ENCODE peak calls at places on chromosomes 2 and 18, in six cellular contexts. R is right cardiac atrium; K is GM23248; P is naive thymus-derived CD4-positive, alpha-beta T cell; W is fibroblast of villous mesenchyme; X is lower leg skin. G is an unnamed sample.

GRCh38 chr2:168671932-168672331 is 130.5 kb upstream of the NOSTRIN start:
- DNase-seq in X (no peak), R (no peak), K (peak; percentile 43), W (no peak), P (no peak), G (no peak)

GRCh38 chr18:61797691-61798590 is 94.9 kb downstream of the RNF152 start:
- DNase-seq in X (no peak), W (no peak), K (no peak), R (no peak), P (no peak), G (no peak)

GRCh38 chr2:105437708-105438103 is 38.9 kb upstream of the FHL2 start:
- DNase-seq in X (no peak), K (peak; percentile 50), W (peak; percentile 97), R (no peak), P (no peak), G (peak; percentile 43)

GRCh38 chr2:195520671-195521155 is 136.3 kb upstream of the SLC39A10 start:
- DNase-seq in R (no peak), K (peak; percentile 94), P (no peak), X (no peak), W (peak; percentile 96), G (peak; percentile 87)

GRCh38 chr18:79617521-79618500 is 61.8 kb upstream of the CTDP1 start:
- DNase-seq in W (no peak), K (no peak), P (no peak), R (no peak), X (no peak), G (no peak)

GRCh38 chr2:163607630-163608029 is 128.2 kb downstream of the FIGN start:
- DNase-seq in W (no peak), X (no peak), K (no peak), R (no peak), P (no peak), G (no peak)

GRCh38 chr18:30186245-30186644 is 856.3 kb downstream of the DSC3 start:
- DNase-seq in R (no peak), P (no peak), X (no peak), W (no peak), K (no peak), G (no peak)

GRCh38 chr2:238087211-238087610 is 12.9 kb upstream of the ESPNL start:
- DNase-seq in R (no peak), W (no peak), X (no peak), K (no peak), P (no peak), G (no peak)

GRCh38 chr18:10526211-10526949 is 553 bp downstream of the NAPG start:
- DNase-seq in W (peak; percentile 74), X (no peak), R (peak; percentile 87), K (peak; percentile 81), P (no peak), G (peak; percentile 70)

GRCh38 chr2:218270721-218271486 is 585 bp downstream of the PNKD start:
- DNase-seq in X (peak; percentile 51), P (no peak), K (peak; percentile 66), R (no peak), W (peak; percentile 25), G (no peak)

GRCh38 chr2:174681983-174682577 is 82.2 kb downstream of the CHRNA1 start:
- DNase-seq in X (no peak), R (peak; percentile 85), W (peak; percentile 25), K (peak; percentile 76), P (peak; percentile 37), G (peak; percentile 45)

GRCh38 chr2:101296314-101296809 is 12.1 kb downstream of the RNF149 start:
- DNase-seq in R (no peak), X (no peak), P (no peak), W (peak; percentile 13), K (peak; percentile 58), G (no peak)

GRCh38 chr2:30219886-30220478 is 11.4 kb upstream of the LBH start:
- DNase-seq in W (no peak), K (no peak), P (no peak), R (no peak), X (no peak), G (no peak)

GRCh38 chr18:36697905-36698304 is 130.9 kb downstream of the TPGS2 start:
- DNase-seq in R (no peak), K (peak; percentile 94), X (peak; percentile 63), P (no peak), W (peak; percentile 19), G (peak; percentile 76)

DNA sequence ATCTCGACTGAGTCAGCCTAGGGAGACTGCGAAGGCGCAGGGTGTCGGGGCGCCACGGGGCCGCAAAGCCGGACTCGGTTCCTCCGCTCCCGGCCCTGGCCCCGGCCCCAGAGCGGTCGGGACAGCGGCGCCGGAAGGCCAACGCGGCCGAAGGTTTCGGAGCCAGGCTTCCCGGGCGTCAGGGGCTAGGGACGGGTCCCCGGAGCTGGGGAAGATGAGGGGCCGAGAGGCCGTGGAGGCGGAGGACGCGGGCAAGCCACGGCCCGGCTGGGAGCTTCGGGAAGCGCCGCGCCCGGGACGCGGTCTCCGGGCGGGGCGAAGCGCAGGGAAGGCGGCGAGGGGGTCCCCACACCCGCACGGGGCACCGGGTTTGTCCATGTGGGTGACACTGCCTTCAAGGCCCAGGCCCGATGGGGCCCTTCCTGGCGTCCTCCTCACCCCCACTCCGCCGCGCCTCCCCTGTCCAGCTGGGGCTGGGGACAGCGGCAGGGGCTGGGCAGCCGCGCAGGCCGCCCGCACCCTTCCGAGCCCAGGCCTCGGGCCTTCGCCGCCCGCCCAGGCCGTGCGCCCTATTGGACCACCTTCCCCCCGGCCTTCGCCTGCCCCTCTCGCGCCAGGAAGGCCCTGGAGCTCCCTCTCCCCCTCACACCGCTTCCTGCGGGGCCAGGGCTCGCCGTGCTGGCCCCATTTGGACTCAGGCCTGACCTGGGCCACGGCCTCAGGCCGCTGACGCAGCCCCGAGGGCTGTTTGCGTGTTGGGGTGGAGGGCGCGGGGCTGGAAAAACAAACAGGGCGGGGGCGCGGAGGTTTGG is 12.6 kb upstream of the SIX3 start:
- DNase-seq in X (no peak), P (no peak), R (no peak), W (no peak), K (peak; percentile 34), G (no peak)
- H3K4me3 ChIP-seq in X (no peak overlapping the region), P (no peak overlapping the region), R (peak overlapping the region; percentile 26), W (no peak overlapping the region), K (no peak overlapping the region), G (no peak overlapping the region)

GRCh38 chr2:156332452-156333273 is at the start of gene NR4A2:
- DNase-seq in P (peak; percentile 90), W (peak; percentile 94), X (peak; percentile 88), K (peak; percentile 97), R (peak; percentile 97), G (peak; percentile 95)
- H3K4me3 ChIP-seq in P (peak within 1 kb of the TSS; percentile 90), W (peak within 1 kb of the TSS; percentile 82), X (peak within 1 kb of the TSS; percentile 83), K (peak within 1 kb of the TSS; percentile 78), R (peak within 1 kb of the TSS; percentile 85), G (peak within 1 kb of the TSS; percentile 84)

GRCh38 chr2:234363647-234364294 is 133.1 kb downstream of the ARL4C start:
- DNase-seq in R (no peak), X (no peak), K (no peak), P (no peak), W (no peak), G (no peak)

GRCh38 chr2:234364718-234365117 is 132.2 kb downstream of the ARL4C start:
- DNase-seq in X (no peak), R (no peak), K (no peak), W (peak; percentile 47), P (no peak), G (no peak)

GRCh38 chr2:234357666-234358065 is 139.2 kb downstream of the ARL4C start:
- DNase-seq in W (no peak), P (no peak), K (no peak), X (no peak), R (no peak), G (no peak)

GRCh38 chr2:234366891-234367290 is 130.0 kb downstream of the ARL4C start:
- DNase-seq in K (peak; percentile 21), X (peak; percentile 54), P (no peak), R (no peak), W (peak; percentile 63), G (no peak)

GRCh38 chr2:234363011-234363487 is 133.8 kb downstream of the ARL4C start:
- DNase-seq in P (no peak), R (no peak), X (no peak), W (peak; percentile 41), K (peak; percentile 36), G (peak; percentile 15)
- H3K4me3 ChIP-seq in P (no peak overlapping the region), R (no peak overlapping the region), X (no peak overlapping the region), W (no peak overlapping the region), K (no peak overlapping the region), G (no peak overlapping the region)

GRCh38 chr2:123165616-123166015 is 859.5 kb upstream of the CNTNAP5 start:
- DNase-seq in P (no peak), R (no peak), W (peak; percentile 2), K (no peak), X (no peak), G (peak; percentile 3)
- H3K4me3 ChIP-seq in P (no peak overlapping the region), R (no peak overlapping the region), W (no peak overlapping the region), K (no peak overlapping the region), X (no peak overlapping the region), G (no peak overlapping the region)

GRCh38 chr2:173412628-173413027 is 58.0 kb downstream of the CDCA7 start:
- DNase-seq in W (no peak), X (no peak), R (no peak), K (no peak), P (no peak), G (no peak)

GRCh38 chr2:173417341-173417740 is 62.7 kb downstream of the CDCA7 start:
- DNase-seq in W (no peak), X (no peak), R (no peak), K (no peak), P (no peak), G (no peak)

GRCh38 chr2:173414823-173415322 is 60.2 kb downstream of the CDCA7 start:
- DNase-seq in K (peak; percentile 41), X (no peak), R (no peak), W (peak; percentile 65), P (no peak), G (peak; percentile 75)

GRCh38 chr2:173417801-173418200 is 63.1 kb downstream of the CDCA7 start:
- DNase-seq in P (no peak), K (no peak), R (no peak), X (no peak), W (no peak), G (no peak)

GRCh38 chr2:173415663-173416469 is 61.2 kb downstream of the CDCA7 start:
- DNase-seq in P (no peak), R (no peak), X (no peak), W (peak; percentile 13), K (no peak), G (no peak)
- H3K4me3 ChIP-seq in P (no peak overlapping the region), R (no peak overlapping the region), X (no peak overlapping the region), W (no peak overlapping the region), K (no peak overlapping the region), G (no peak overlapping the region)

DNA sequence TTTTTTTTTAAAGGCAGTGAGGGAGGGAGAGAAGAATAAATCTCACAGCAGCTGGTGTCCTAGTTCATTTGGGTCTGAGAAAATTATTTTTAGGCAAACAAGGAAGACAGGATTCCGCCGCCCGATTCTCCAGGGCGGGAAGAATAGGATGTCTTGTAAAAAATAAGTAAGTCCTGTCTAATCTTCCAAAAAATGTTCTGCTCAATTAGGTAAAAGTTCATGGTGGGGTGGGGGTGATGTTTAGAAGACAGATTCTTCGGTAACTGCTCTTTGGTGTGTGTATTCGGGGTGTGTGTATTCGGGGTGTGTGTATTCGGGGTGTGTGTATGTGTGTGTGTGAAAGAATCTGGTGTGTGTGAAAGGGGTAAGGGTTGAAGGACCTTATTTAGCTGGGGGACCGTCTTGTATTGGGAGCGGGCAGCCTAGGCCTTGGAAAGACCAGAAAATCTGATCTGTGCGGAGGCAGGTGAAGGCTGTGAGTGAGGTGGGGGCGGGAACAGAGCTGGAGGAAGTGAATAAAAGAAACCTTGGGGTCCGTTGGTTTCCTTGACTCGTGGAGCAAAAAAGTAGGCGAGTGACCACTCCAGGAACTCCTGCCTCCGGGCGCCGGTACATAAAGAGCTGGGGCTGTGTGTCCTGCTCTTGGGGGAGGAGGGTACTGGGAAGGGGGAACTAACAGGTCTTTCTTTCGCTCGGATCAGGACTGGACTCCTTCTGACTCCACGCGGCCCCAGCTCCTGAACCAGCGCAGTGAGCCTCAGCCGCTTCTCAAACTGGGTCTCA is 4.4 kb upstream of the PAX3 start:
- DNase-seq in W (no peak), X (no peak), P (no peak), K (no peak), R (no peak), G (no peak)
- H3K4me3 ChIP-seq in W (no peak overlapping the region), X (no peak overlapping the region), P (no peak overlapping the region), K (no peak overlapping the region), R (no peak overlapping the region), G (no peak overlapping the region)

G was measured in cardiac fibroblast.